ENCODE peak calls at places on chromosome 1, in ten cellular contexts. One of them, this sample, is unnamed.

GRCh38 chr1:111197598-111198289 is 2.7 kb downstream of the DENND2D start:
- DNase-seq in lung: no peak
- DNase-seq in AG04450: no peak
- DNase-seq in foreskin fibroblast: peak
- DNase-seq in AG09309: no peak
- DNase-seq in IMR-90: peak
- DNase-seq in sigmoid colon: no peak
- DNase-seq in HCT116: no peak
- DNase-seq in CD8-positive, alpha-beta memory T cell: peak
- DNase-seq in SK-N-MC: no peak
- DNase-seq in this sample: no peak

GRCh38 chr1:35857830-35858229 is 25.2 kb upstream of the AGO1 start:
- DNase-seq in IMR-90: peak
- DNase-seq in HCT116: peak
- DNase-seq in CD8-positive, alpha-beta memory T cell: no peak
- DNase-seq in sigmoid colon: no peak
- DNase-seq in AG04450: no peak
- DNase-seq in AG09309: no peak
- DNase-seq in SK-N-MC: peak
- DNase-seq in foreskin fibroblast: peak
- DNase-seq in lung: no peak
- DNase-seq in this sample: no peak

GRCh38 chr1:231969078-231969477 is 342.5 kb downstream of the DISC1 start:
- DNase-seq in AG04450: no peak
- DNase-seq in foreskin fibroblast: no peak
- DNase-seq in IMR-90: no peak
- DNase-seq in AG09309: no peak
- DNase-seq in sigmoid colon: no peak
- DNase-seq in CD8-positive, alpha-beta memory T cell: no peak
- DNase-seq in HCT116: no peak
- DNase-seq in lung: no peak
- DNase-seq in SK-N-MC: no peak
- DNase-seq in this sample: no peak

GRCh38 chr1:1013105-1013921 is at the start of gene ISG15:
- DNase-seq in AG04450: peak
- DNase-seq in foreskin fibroblast: peak
- DNase-seq in lung: peak
- DNase-seq in HCT116: peak
- DNase-seq in AG09309: peak
- DNase-seq in IMR-90: peak
- DNase-seq in sigmoid colon: peak
- DNase-seq in CD8-positive, alpha-beta memory T cell: peak
- DNase-seq in SK-N-MC: no peak
- DNase-seq in this sample: peak

GRCh38 chr1:46489169-46489637 is 433 bp upstream of the DMBX1 start:
- DNase-seq in HCT116: no peak
- DNase-seq in AG09309: no peak
- DNase-seq in IMR-90: no peak
- DNase-seq in AG04450: no peak
- DNase-seq in sigmoid colon: no peak
- DNase-seq in foreskin fibroblast: no peak
- DNase-seq in SK-N-MC: no peak
- DNase-seq in lung: no peak
- DNase-seq in CD8-positive, alpha-beta memory T cell: no peak
- DNase-seq in this sample: peak

GRCh38 chr1:224542783-224543440 is 73.2 kb upstream of the CNIH3 start:
- DNase-seq in CD8-positive, alpha-beta memory T cell: no peak
- DNase-seq in IMR-90: peak
- DNase-seq in HCT116: peak
- DNase-seq in AG04450: peak
- DNase-seq in foreskin fibroblast: peak
- DNase-seq in AG09309: peak
- DNase-seq in lung: no peak
- DNase-seq in sigmoid colon: no peak
- DNase-seq in SK-N-MC: peak
- DNase-seq in this sample: no peak

GRCh38 chr1:12501661-12502060 is 116.3 kb downstream of the DHRS3 start:
- DNase-seq in IMR-90: peak
- DNase-seq in AG04450: no peak
- DNase-seq in foreskin fibroblast: peak
- DNase-seq in lung: no peak
- DNase-seq in CD8-positive, alpha-beta memory T cell: no peak
- DNase-seq in sigmoid colon: peak
- DNase-seq in SK-N-MC: no peak
- DNase-seq in HCT116: no peak
- DNase-seq in AG09309: no peak
- DNase-seq in this sample: no peak

GRCh38 chr1:240737761-240738265 is 125.9 kb upstream of the GREM2 start:
- DNase-seq in sigmoid colon: no peak
- DNase-seq in lung: no peak
- DNase-seq in IMR-90: no peak
- DNase-seq in AG09309: no peak
- DNase-seq in CD8-positive, alpha-beta memory T cell: no peak
- DNase-seq in foreskin fibroblast: no peak
- DNase-seq in SK-N-MC: no peak
- DNase-seq in HCT116: no peak
- DNase-seq in AG04450: no peak
- DNase-seq in this sample: no peak

GRCh38 chr1:75712306-75712705 is 12.2 kb upstream of the ACADM start:
- DNase-seq in HCT116: no peak
- DNase-seq in lung: no peak
- DNase-seq in SK-N-MC: no peak
- DNase-seq in AG04450: no peak
- DNase-seq in AG09309: no peak
- DNase-seq in sigmoid colon: no peak
- DNase-seq in IMR-90: no peak
- DNase-seq in CD8-positive, alpha-beta memory T cell: no peak
- DNase-seq in foreskin fibroblast: no peak
- DNase-seq in this sample: no peak

GRCh38 chr1:167881786-167882185 is 32.1 kb downstream of the ADCY10 start:
- DNase-seq in CD8-positive, alpha-beta memory T cell: no peak
- DNase-seq in HCT116: no peak
- DNase-seq in SK-N-MC: no peak
- DNase-seq in AG04450: no peak
- DNase-seq in AG09309: no peak
- DNase-seq in lung: no peak
- DNase-seq in IMR-90: peak
- DNase-seq in foreskin fibroblast: peak
- DNase-seq in sigmoid colon: no peak
- DNase-seq in this sample: no peak

GRCh38 chr1:192167941-192168685 is 9.9 kb downstream of the RGS18 start:
- DNase-seq in HCT116: no peak
- DNase-seq in AG04450: no peak
- DNase-seq in SK-N-MC: no peak
- DNase-seq in AG09309: no peak
- DNase-seq in foreskin fibroblast: peak
- DNase-seq in CD8-positive, alpha-beta memory T cell: no peak
- DNase-seq in lung: no peak
- DNase-seq in sigmoid colon: no peak
- DNase-seq in IMR-90: peak
- DNase-seq in this sample: no peak

GRCh38 chr1:56576880-56577858 is 2.2 kb downstream of the PLPP3 start:
- DNase-seq in HCT116: peak
- DNase-seq in foreskin fibroblast: peak
- DNase-seq in sigmoid colon: no peak
- DNase-seq in AG04450: no peak
- DNase-seq in AG09309: no peak
- DNase-seq in SK-N-MC: peak
- DNase-seq in IMR-90: peak
- DNase-seq in lung: no peak
- DNase-seq in CD8-positive, alpha-beta memory T cell: no peak
- DNase-seq in this sample: no peak

GRCh38 chr1:201493757-201494617 is 12.9 kb downstream of the CSRP1 start:
- DNase-seq in lung: no peak
- DNase-seq in AG09309: no peak
- DNase-seq in HCT116: no peak
- DNase-seq in SK-N-MC: no peak
- DNase-seq in IMR-90: peak
- DNase-seq in CD8-positive, alpha-beta memory T cell: no peak
- DNase-seq in foreskin fibroblast: no peak
- DNase-seq in sigmoid colon: peak
- DNase-seq in AG04450: no peak
- DNase-seq in this sample: no peak

GRCh38 chr1:108043712-108044111 is 78.7 kb upstream of the VAV3 start:
- DNase-seq in IMR-90: no peak
- DNase-seq in HCT116: no peak
- DNase-seq in CD8-positive, alpha-beta memory T cell: no peak
- DNase-seq in AG04450: no peak
- DNase-seq in foreskin fibroblast: no peak
- DNase-seq in AG09309: no peak
- DNase-seq in lung: no peak
- DNase-seq in SK-N-MC: no peak
- DNase-seq in sigmoid colon: no peak
- DNase-seq in this sample: no peak

GRCh38 chr1:181159451-181160151 is 71.1 kb downstream of the IER5 start:
- DNase-seq in SK-N-MC: no peak
- DNase-seq in sigmoid colon: peak
- DNase-seq in lung: peak
- DNase-seq in AG04450: no peak
- DNase-seq in IMR-90: peak
- DNase-seq in AG09309: no peak
- DNase-seq in HCT116: no peak
- DNase-seq in CD8-positive, alpha-beta memory T cell: peak
- DNase-seq in foreskin fibroblast: no peak
- DNase-seq in this sample: peak

GRCh38 chr1:29513357-29513756 is 277.0 kb downstream of the PTPRU start:
- DNase-seq in foreskin fibroblast: peak
- DNase-seq in AG09309: peak
- DNase-seq in AG04450: peak
- DNase-seq in lung: peak
- DNase-seq in HCT116: peak
- DNase-seq in IMR-90: peak
- DNase-seq in CD8-positive, alpha-beta memory T cell: no peak
- DNase-seq in sigmoid colon: no peak
- DNase-seq in SK-N-MC: no peak
- DNase-seq in this sample: peak

GRCh38 chr1:93616996-93617669 is 64.5 kb downstream of the BCAR3 start:
- DNase-seq in CD8-positive, alpha-beta memory T cell: no peak
- DNase-seq in IMR-90: no peak
- DNase-seq in AG09309: no peak
- DNase-seq in SK-N-MC: no peak
- DNase-seq in foreskin fibroblast: no peak
- DNase-seq in sigmoid colon: peak
- DNase-seq in lung: no peak
- DNase-seq in HCT116: no peak
- DNase-seq in AG04450: no peak
- DNase-seq in this sample: no peak

DNA sequence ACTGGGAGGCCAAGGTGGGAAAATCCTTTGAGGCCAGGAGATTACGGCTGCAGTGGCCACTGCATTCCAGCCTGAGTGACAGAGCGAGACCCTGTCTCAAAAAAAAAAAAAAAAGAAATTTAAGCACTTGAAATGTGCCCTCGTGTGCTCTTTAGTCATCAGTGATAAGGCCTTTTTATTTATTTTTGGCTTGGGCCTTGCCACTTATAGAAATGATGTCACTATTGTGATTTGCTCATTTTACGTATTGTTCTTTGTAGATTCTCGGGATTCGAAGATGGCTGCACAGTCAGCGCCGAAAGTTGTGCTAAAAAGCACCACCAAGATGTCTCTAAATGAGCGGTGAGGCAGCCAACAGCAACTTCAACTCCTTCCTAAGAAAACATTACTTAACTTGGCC is 2.4 kb downstream of the CHTOP start:
- DNase-seq in foreskin fibroblast: no peak
- DNase-seq in IMR-90: no peak
- DNase-seq in AG09309: no peak
- DNase-seq in lung: no peak
- DNase-seq in AG04450: no peak
- DNase-seq in HCT116: no peak
- DNase-seq in sigmoid colon: no peak
- DNase-seq in SK-N-MC: no peak
- DNase-seq in CD8-positive, alpha-beta memory T cell: no peak
- DNase-seq in this sample: no peak
- H3K4me3 ChIP-seq in foreskin fibroblast: no peak
- H3K4me3 ChIP-seq in IMR-90: no peak
- H3K4me3 ChIP-seq in AG09309: no peak
- H3K4me3 ChIP-seq in lung: no peak
- H3K4me3 ChIP-seq in AG04450: no peak
- H3K4me3 ChIP-seq in HCT116: no peak
- H3K4me3 ChIP-seq in sigmoid colon: no peak
- H3K4me3 ChIP-seq in SK-N-MC: no peak
- H3K4me3 ChIP-seq in CD8-positive, alpha-beta memory T cell: no peak
- H3K4me3 ChIP-seq in this sample: no peak

GRCh38 chr1:54572236-54572850 is 24.3 kb downstream of the ACOT11 start:
- DNase-seq in foreskin fibroblast: no peak
- DNase-seq in AG09309: no peak
- DNase-seq in SK-N-MC: no peak
- DNase-seq in AG04450: no peak
- DNase-seq in HCT116: no peak
- DNase-seq in lung: no peak
- DNase-seq in sigmoid colon: peak
- DNase-seq in CD8-positive, alpha-beta memory T cell: no peak
- DNase-seq in IMR-90: no peak
- DNase-seq in this sample: no peak
- H3K4me3 ChIP-seq in foreskin fibroblast: no peak
- H3K4me3 ChIP-seq in AG09309: no peak
- H3K4me3 ChIP-seq in SK-N-MC: no peak
- H3K4me3 ChIP-seq in AG04450: no peak
- H3K4me3 ChIP-seq in HCT116: no peak
- H3K4me3 ChIP-seq in lung: no peak
- H3K4me3 ChIP-seq in sigmoid colon: no peak
- H3K4me3 ChIP-seq in CD8-positive, alpha-beta memory T cell: no peak
- H3K4me3 ChIP-seq in IMR-90: no peak
- H3K4me3 ChIP-seq in this sample: no peak

DNA sequence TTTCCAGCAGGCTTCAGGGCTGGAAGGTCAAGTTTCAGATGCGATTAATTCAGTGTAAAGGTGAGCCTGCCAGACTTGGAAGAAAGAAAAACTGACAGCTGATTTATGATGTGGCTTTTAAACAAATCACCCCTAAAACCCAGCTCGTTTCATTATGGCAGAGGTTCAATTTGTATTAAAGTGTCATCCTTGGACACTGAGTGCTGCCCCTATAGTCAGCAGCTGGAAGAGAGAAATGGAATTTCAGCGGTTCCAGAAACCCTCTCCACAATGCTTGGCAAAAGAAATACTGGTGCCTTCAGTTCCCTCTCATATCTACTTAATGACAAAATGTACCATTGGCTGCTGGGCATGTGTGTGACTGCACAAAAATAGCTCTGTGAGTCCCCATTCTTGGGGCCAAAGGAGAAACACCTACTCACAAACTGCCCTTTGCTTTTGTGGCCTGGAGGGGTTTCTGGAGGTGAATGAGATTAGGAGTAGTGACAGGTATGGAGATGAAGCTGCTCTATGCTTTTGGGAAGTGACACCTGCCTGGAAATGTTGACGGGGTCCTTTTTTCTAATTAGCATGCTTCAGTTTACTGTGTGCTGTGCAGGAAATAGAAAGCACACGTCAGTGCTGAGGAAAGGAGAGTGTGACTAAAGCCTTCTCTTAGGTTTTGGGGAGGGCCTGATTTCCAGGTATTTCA is 95.1 kb upstream of the TSPAN2 start:
- DNase-seq in lung: no peak
- DNase-seq in sigmoid colon: no peak
- DNase-seq in AG04450: no peak
- DNase-seq in CD8-positive, alpha-beta memory T cell: no peak
- DNase-seq in HCT116: no peak
- DNase-seq in IMR-90: no peak
- DNase-seq in foreskin fibroblast: peak
- DNase-seq in SK-N-MC: no peak
- DNase-seq in AG09309: no peak
- DNase-seq in this sample: no peak
- H3K4me3 ChIP-seq in lung: no peak
- H3K4me3 ChIP-seq in sigmoid colon: no peak
- H3K4me3 ChIP-seq in AG04450: no peak
- H3K4me3 ChIP-seq in CD8-positive, alpha-beta memory T cell: no peak
- H3K4me3 ChIP-seq in HCT116: no peak
- H3K4me3 ChIP-seq in IMR-90: no peak
- H3K4me3 ChIP-seq in foreskin fibroblast: no peak
- H3K4me3 ChIP-seq in SK-N-MC: no peak
- H3K4me3 ChIP-seq in AG09309: no peak
- H3K4me3 ChIP-seq in this sample: no peak

GRCh38 chr1:16618719-16619118 is 5.4 kb upstream of the NBPF1 start:
- DNase-seq in AG04450: no peak
- DNase-seq in AG09309: no peak
- DNase-seq in SK-N-MC: no peak
- DNase-seq in lung: peak
- DNase-seq in HCT116: no peak
- DNase-seq in IMR-90: no peak
- DNase-seq in CD8-positive, alpha-beta memory T cell: no peak
- DNase-seq in sigmoid colon: peak
- DNase-seq in foreskin fibroblast: no peak
- DNase-seq in this sample: peak
- H3K4me3 ChIP-seq in AG04450: no peak
- H3K4me3 ChIP-seq in AG09309: no peak
- H3K4me3 ChIP-seq in SK-N-MC: no peak
- H3K4me3 ChIP-seq in lung: no peak
- H3K4me3 ChIP-seq in HCT116: no peak
- H3K4me3 ChIP-seq in IMR-90: no peak
- H3K4me3 ChIP-seq in CD8-positive, alpha-beta memory T cell: no peak
- H3K4me3 ChIP-seq in sigmoid colon: no peak
- H3K4me3 ChIP-seq in foreskin fibroblast: no peak
- H3K4me3 ChIP-seq in this sample: no peak